ENCODE peak calls at places on chromosomes 1 and 21, in five cellular contexts. One of them, this sample, is unnamed. For H3K9me3 and H3K27me3, the result is how much of the 10 kb centered on the place peaks cover.

GRCh38 chr21:37531402-37532042 is 164.9 kb downstream of the DYRK1A start:
- DNase-seq in esophagus squamous epithelium: no peak
- DNase-seq in ascending aorta: peak
- DNase-seq in thoracic aorta: no peak
- DNase-seq in MM.1S: no peak
- DNase-seq in this sample: peak

GRCh38 chr1:95084317-95085176 is 11.8 kb upstream of the ALG14 start:
- DNase-seq in esophagus squamous epithelium: no peak
- DNase-seq in ascending aorta: no peak
- DNase-seq in thoracic aorta: no peak
- DNase-seq in MM.1S: no peak
- DNase-seq in this sample: peak

GRCh38 chr1:94079991-94080388 is 41.0 kb downstream of the ABCA4 start:
- DNase-seq in esophagus squamous epithelium: no peak
- DNase-seq in ascending aorta: no peak
- DNase-seq in thoracic aorta: no peak
- DNase-seq in MM.1S: no peak
- DNase-seq in this sample: no peak

GRCh38 chr1:36096500-36097412 is 8.1 kb downstream of the ADPRS start:
- DNase-seq in esophagus squamous epithelium: no peak
- DNase-seq in ascending aorta: no peak
- DNase-seq in thoracic aorta: no peak
- DNase-seq in MM.1S: no peak
- DNase-seq in this sample: peak

GRCh38 chr1:101150676-101151075 is 86.1 kb upstream of the S1PR1 start:
- DNase-seq in esophagus squamous epithelium: no peak
- DNase-seq in ascending aorta: no peak
- DNase-seq in thoracic aorta: no peak
- DNase-seq in MM.1S: no peak
- DNase-seq in this sample: no peak

GRCh38 chr21:45413922-45414321 is 9.0 kb downstream of the COL18A1 start:
- DNase-seq in esophagus squamous epithelium: no peak
- DNase-seq in ascending aorta: peak
- DNase-seq in thoracic aorta: no peak
- DNase-seq in MM.1S: no peak
- DNase-seq in this sample: no peak

GRCh38 chr1:19436716-19437476 is 48.4 kb downstream of the CAPZB start:
- DNase-seq in esophagus squamous epithelium: no peak
- DNase-seq in ascending aorta: peak
- DNase-seq in thoracic aorta: no peak
- DNase-seq in MM.1S: no peak
- DNase-seq in this sample: no peak

GRCh38 chr1:85394130-85394529 is 70.8 kb downstream of the DDAH1 start:
- DNase-seq in esophagus squamous epithelium: no peak
- DNase-seq in ascending aorta: no peak
- DNase-seq in thoracic aorta: no peak
- DNase-seq in MM.1S: no peak
- DNase-seq in this sample: no peak

GRCh38 chr1:5975133-5975880 is 16.9 kb downstream of the NPHP4 start:
- DNase-seq in esophagus squamous epithelium: no peak
- DNase-seq in ascending aorta: no peak
- DNase-seq in thoracic aorta: no peak
- DNase-seq in MM.1S: peak
- DNase-seq in this sample: peak

GRCh38 chr1:26690157-26690556 is 5.7 kb upstream of the ARID1A start:
- DNase-seq in esophagus squamous epithelium: no peak
- DNase-seq in ascending aorta: no peak
- DNase-seq in thoracic aorta: no peak
- DNase-seq in MM.1S: no peak
- DNase-seq in this sample: no peak

GRCh38 chr1:169890761-169891538 is 2.7 kb downstream of the SCYL3 start:
- DNase-seq in esophagus squamous epithelium: no peak
- DNase-seq in ascending aorta: no peak
- DNase-seq in thoracic aorta: no peak
- DNase-seq in MM.1S: no peak
- DNase-seq in this sample: no peak

GRCh38 chr1:176029155-176029554 is 177.9 kb downstream of the COP1 start:
- DNase-seq in esophagus squamous epithelium: no peak
- DNase-seq in ascending aorta: no peak
- DNase-seq in thoracic aorta: no peak
- DNase-seq in MM.1S: no peak
- DNase-seq in this sample: no peak

GRCh38 chr1:202568466-202569196 is 141.6 kb downstream of the SYT2 start:
- DNase-seq in esophagus squamous epithelium: no peak
- DNase-seq in ascending aorta: no peak
- DNase-seq in thoracic aorta: no peak
- DNase-seq in MM.1S: peak
- DNase-seq in this sample: no peak

GRCh38 chr1:3630161-3630611 is 5.4 kb downstream of the TPRG1L start:
- DNase-seq in esophagus squamous epithelium: no peak
- DNase-seq in ascending aorta: no peak
- DNase-seq in thoracic aorta: no peak
- DNase-seq in MM.1S: peak
- DNase-seq in this sample: no peak

GRCh38 chr1:219847215-219847855 is 81.0 kb downstream of the SLC30A10 start:
- DNase-seq in esophagus squamous epithelium: no peak
- DNase-seq in ascending aorta: no peak
- DNase-seq in thoracic aorta: no peak
- DNase-seq in MM.1S: no peak
- DNase-seq in this sample: peak

GRCh38 chr21:43603641-43604504 is 55.4 kb downstream of the HSF2BP start:
- DNase-seq in esophagus squamous epithelium: no peak
- DNase-seq in ascending aorta: no peak
- DNase-seq in thoracic aorta: no peak
- DNase-seq in MM.1S: no peak
- DNase-seq in this sample: peak

GRCh38 chr1:67308136-67308535 is 463 bp downstream of the IL12RB2 start:
- DNase-seq in esophagus squamous epithelium: no peak
- DNase-seq in ascending aorta: no peak
- DNase-seq in thoracic aorta: no peak
- DNase-seq in MM.1S: no peak
- DNase-seq in this sample: no peak

GRCh38 chr1:95451054-95451453 is 217.0 kb downstream of the RWDD3 start:
- DNase-seq in esophagus squamous epithelium: no peak
- DNase-seq in ascending aorta: no peak
- DNase-seq in thoracic aorta: no peak
- DNase-seq in MM.1S: no peak
- DNase-seq in this sample: no peak

GRCh38 chr1:9111957-9112356 is 16.9 kb downstream of the GPR157 start:
- DNase-seq in esophagus squamous epithelium: no peak
- DNase-seq in ascending aorta: no peak
- DNase-seq in thoracic aorta: no peak
- DNase-seq in MM.1S: peak
- DNase-seq in this sample: no peak

GRCh38 chr1:243489681-243490080 is 233.8 kb downstream of the SDCCAG8 start:
- DNase-seq in esophagus squamous epithelium: no peak
- DNase-seq in ascending aorta: no peak
- DNase-seq in thoracic aorta: no peak
- DNase-seq in MM.1S: no peak
- DNase-seq in this sample: no peak

GRCh38 chr1:206048582-206048981 is 4.4 kb upstream of the RHEX start:
- DNase-seq in esophagus squamous epithelium: no peak
- DNase-seq in ascending aorta: no peak
- DNase-seq in thoracic aorta: no peak
- DNase-seq in MM.1S: no peak
- DNase-seq in this sample: no peak

GRCh38 chr1:10398278-10398733 is 558 bp upstream of the PGD start:
- DNase-seq in esophagus squamous epithelium: no peak
- DNase-seq in ascending aorta: no peak
- DNase-seq in thoracic aorta: no peak
- DNase-seq in MM.1S: peak
- DNase-seq in this sample: no peak

GRCh38 chr1:186286615-186287317 is 88.3 kb downstream of the TPR start:
- DNase-seq in esophagus squamous epithelium: no peak
- DNase-seq in ascending aorta: no peak
- DNase-seq in thoracic aorta: no peak
- DNase-seq in MM.1S: no peak
- DNase-seq in this sample: peak

GRCh38 chr21:42559326-42559725 is 45.7 kb downstream of the SLC37A1 start:
- DNase-seq in esophagus squamous epithelium: no peak
- DNase-seq in ascending aorta: peak
- DNase-seq in thoracic aorta: no peak
- DNase-seq in MM.1S: no peak
- DNase-seq in this sample: no peak

GRCh38 chr1:32334864-32335618 is 992 bp downstream of the MARCKSL1 start:
- DNase-seq in esophagus squamous epithelium: no peak
- DNase-seq in ascending aorta: no peak
- DNase-seq in thoracic aorta: no peak
- DNase-seq in MM.1S: peak
- DNase-seq in this sample: peak

GRCh38 chr1:10211805-10212405 is 1.5 kb downstream of the KIF1B start:
- DNase-seq in esophagus squamous epithelium: no peak
- DNase-seq in ascending aorta: no peak
- DNase-seq in thoracic aorta: no peak
- DNase-seq in MM.1S: no peak
- DNase-seq in this sample: no peak

GRCh38 chr1:27116210-27116609 is 38.7 kb downstream of the SLC9A1 start:
- DNase-seq in esophagus squamous epithelium: no peak
- DNase-seq in ascending aorta: no peak
- DNase-seq in thoracic aorta: no peak
- DNase-seq in MM.1S: no peak
- DNase-seq in this sample: no peak

GRCh38 chr1:59730302-59730701 is 84.4 kb upstream of the HOOK1 start:
- DNase-seq in esophagus squamous epithelium: no peak
- DNase-seq in ascending aorta: no peak
- DNase-seq in thoracic aorta: no peak
- DNase-seq in MM.1S: no peak
- DNase-seq in this sample: no peak

GRCh38 chr1:25905680-25906643 is at the start of gene STMN1:
- DNase-seq in esophagus squamous epithelium: peak
- DNase-seq in ascending aorta: peak
- DNase-seq in thoracic aorta: peak
- DNase-seq in MM.1S: peak
- DNase-seq in this sample: peak

GRCh38 chr21:29775462-29775861 is 164.3 kb downstream of the GRIK1 start:
- DNase-seq in esophagus squamous epithelium: no peak
- DNase-seq in ascending aorta: no peak
- DNase-seq in thoracic aorta: no peak
- DNase-seq in MM.1S: no peak
- DNase-seq in this sample: no peak

GRCh38 chr21:33948096-33948950 is 32.7 kb upstream of the ATP5PO start:
- DNase-seq in esophagus squamous epithelium: peak
- DNase-seq in ascending aorta: peak
- DNase-seq in thoracic aorta: no peak
- DNase-seq in MM.1S: peak
- DNase-seq in this sample: peak

GRCh38 chr21:41069305-41069642 is 98.7 kb upstream of the BACE2 start:
- DNase-seq in esophagus squamous epithelium: no peak
- DNase-seq in ascending aorta: no peak
- DNase-seq in thoracic aorta: no peak
- DNase-seq in MM.1S: no peak
- DNase-seq in this sample: no peak

DNA sequence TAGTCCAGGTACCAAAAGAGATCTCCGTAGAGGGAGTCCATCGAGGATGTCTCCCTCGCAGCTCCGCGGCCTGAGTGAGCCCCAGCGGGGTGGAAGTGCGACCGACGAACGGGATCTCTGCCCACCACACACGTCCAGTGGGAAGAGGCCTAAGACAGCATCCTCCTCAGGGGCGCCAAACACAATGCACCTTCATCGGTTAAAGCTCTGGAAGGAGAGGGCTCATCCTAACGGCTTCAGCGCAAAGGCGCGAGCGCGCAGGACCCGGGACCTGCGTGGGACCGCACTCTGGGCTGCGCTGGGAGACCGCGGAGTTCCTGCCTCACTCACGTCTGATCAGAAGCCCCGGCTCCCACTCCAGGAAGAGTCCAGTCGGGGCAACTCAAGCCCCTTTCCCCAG is 7.6 kb downstream of the SLC25A24 start:
- DNase-seq in esophagus squamous epithelium: no peak
- DNase-seq in ascending aorta: no peak
- DNase-seq in thoracic aorta: no peak
- DNase-seq in MM.1S: no peak
- DNase-seq in this sample: no peak
- H3K9me3 ChIP-seq in esophagus squamous epithelium: under half
- H3K9me3 ChIP-seq in ascending aorta: under half
- H3K9me3 ChIP-seq in thoracic aorta: under half
- H3K9me3 ChIP-seq in MM.1S: under half
- H3K9me3 ChIP-seq in this sample: under half

DNA sequence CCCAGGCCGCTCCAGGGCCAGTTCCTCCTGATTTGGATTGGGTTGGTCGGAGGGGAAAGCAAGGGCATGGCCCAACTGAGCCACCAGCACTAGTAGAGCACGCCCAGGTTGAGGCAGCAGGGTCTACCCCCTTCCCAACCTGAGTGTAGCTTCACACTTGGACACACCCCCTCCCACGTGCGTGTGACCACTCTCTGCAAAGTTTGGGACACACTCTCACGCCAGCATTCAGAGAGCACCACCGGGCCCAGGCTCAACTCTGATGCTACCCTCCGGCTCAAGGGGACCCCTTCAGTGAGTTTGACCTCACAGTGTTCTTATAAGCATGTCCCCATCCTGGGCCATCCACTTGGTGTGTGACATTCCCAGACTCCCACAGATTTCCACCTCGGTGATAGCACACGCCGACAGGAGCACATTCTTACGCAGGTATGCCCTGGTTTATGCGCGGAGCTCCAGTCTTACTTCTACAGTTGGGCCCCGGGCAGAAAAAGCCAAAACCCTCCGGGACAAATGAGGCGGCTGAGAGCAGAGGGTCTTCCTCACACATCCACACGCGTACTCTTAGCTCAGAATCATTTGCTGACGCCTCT is 3.0 kb upstream of the DMRTA2 start:
- DNase-seq in esophagus squamous epithelium: no peak
- DNase-seq in ascending aorta: no peak
- DNase-seq in thoracic aorta: no peak
- DNase-seq in MM.1S: no peak
- DNase-seq in this sample: no peak
- H3K27me3 ChIP-seq in esophagus squamous epithelium: half or more
- H3K27me3 ChIP-seq in ascending aorta: under half
- H3K27me3 ChIP-seq in thoracic aorta: half or more
- H3K27me3 ChIP-seq in MM.1S: under half
- H3K27me3 ChIP-seq in this sample: half or more

GRCh38 chr1:172375227-172375631 is 45.3 kb upstream of the C1orf105 start:
- DNase-seq in esophagus squamous epithelium: no peak
- DNase-seq in ascending aorta: no peak
- DNase-seq in thoracic aorta: no peak
- DNase-seq in MM.1S: no peak
- DNase-seq in this sample: no peak
- H3K9me3 ChIP-seq in esophagus squamous epithelium: under half
- H3K9me3 ChIP-seq in ascending aorta: under half
- H3K9me3 ChIP-seq in thoracic aorta: under half
- H3K9me3 ChIP-seq in MM.1S: under half
- H3K9me3 ChIP-seq in this sample: under half

GRCh38 chr1:205041998-205042910 is 758 bp upstream of the CNTN2 start:
- DNase-seq in esophagus squamous epithelium: no peak
- DNase-seq in ascending aorta: no peak
- DNase-seq in thoracic aorta: no peak
- DNase-seq in MM.1S: no peak
- DNase-seq in this sample: no peak

GRCh38 chr1:205038132-205038786 is 4.8 kb upstream of the CNTN2 start:
- DNase-seq in esophagus squamous epithelium: no peak
- DNase-seq in ascending aorta: no peak
- DNase-seq in thoracic aorta: no peak
- DNase-seq in MM.1S: no peak
- DNase-seq in this sample: no peak

GRCh38 chr1:205042911-205043806 is at the start of gene CNTN2:
- DNase-seq in esophagus squamous epithelium: no peak
- DNase-seq in ascending aorta: no peak
- DNase-seq in thoracic aorta: no peak
- DNase-seq in MM.1S: no peak
- DNase-seq in this sample: no peak

GRCh38 chr1:205043866-205044265 is 854 bp downstream of the CNTN2 start:
- DNase-seq in esophagus squamous epithelium: no peak
- DNase-seq in ascending aorta: no peak
- DNase-seq in thoracic aorta: no peak
- DNase-seq in MM.1S: no peak
- DNase-seq in this sample: no peak

GRCh38 chr1:205041121-205041758 is 1.8 kb upstream of the CNTN2 start:
- DNase-seq in esophagus squamous epithelium: no peak
- DNase-seq in ascending aorta: no peak
- DNase-seq in thoracic aorta: no peak
- DNase-seq in MM.1S: no peak
- DNase-seq in this sample: no peak
- H3K27me3 ChIP-seq in esophagus squamous epithelium: under half
- H3K27me3 ChIP-seq in ascending aorta: under half
- H3K27me3 ChIP-seq in thoracic aorta: under half
- H3K27me3 ChIP-seq in MM.1S: half or more
- H3K27me3 ChIP-seq in this sample: under half

This sample was measured in MG63.